ENCODE peak calls at places on chromosome 5, in eight cellular contexts. E, I, V, X, K, Y, P and U are unnamed samples. For H3K27me3, the result is how much of the 10 kb centered on the place peaks cover.

GRCh38 chr5:522899-523657 is 1.2 kb downstream of the SLC9A3 start:
- DNase-seq in P (no peak), K (no peak), X (no peak), E (no peak), V (no peak), I (peak), Y (peak), U (no peak)

GRCh38 chr5:176474476-176474875 is 26.3 kb downstream of the FAF2 start:
- DNase-seq in Y (no peak), V (peak), X (no peak), P (no peak), K (peak), I (no peak), E (no peak), U (no peak)

GRCh38 chr5:33230467-33231078 is 210.2 kb upstream of the TARS1 start:
- DNase-seq in Y (no peak), E (no peak), V (no peak), K (peak), I (no peak), X (no peak), P (no peak), U (no peak)

GRCh38 chr5:15835514-15835913 is 335.5 kb downstream of the FBXL7 start:
- DNase-seq in K (no peak), X (no peak), V (no peak), E (no peak), P (no peak), Y (no peak), I (no peak), U (no peak)

GRCh38 chr5:32051796-32052195 is 122.3 kb downstream of the GOLPH3 start:
- DNase-seq in K (no peak), Y (no peak), E (no peak), I (no peak), V (no peak), P (no peak), X (no peak), U (no peak)

GRCh38 chr5:132474881-132475511 is 15.6 kb downstream of the IRF1 start:
- DNase-seq in P (no peak), E (no peak), V (no peak), K (no peak), Y (peak), I (peak), X (no peak), U (no peak)

GRCh38 chr5:13898569-13898968 is 45.9 kb downstream of the DNAH5 start:
- DNase-seq in Y (no peak), V (no peak), E (no peak), I (no peak), P (no peak), X (no peak), K (no peak), U (no peak)

GRCh38 chr5:1402611-1403255 is 42.5 kb downstream of the SLC6A3 start:
- DNase-seq in E (no peak), P (no peak), X (no peak), V (no peak), I (no peak), Y (peak), K (no peak), U (no peak)

GRCh38 chr5:42943931-42944631 is 96.0 kb downstream of the ANXA2R start:
- DNase-seq in P (no peak), K (peak), E (no peak), Y (no peak), V (no peak), X (peak), I (no peak), U (no peak)

GRCh38 chr5:56211298-56211865 is 21.7 kb downstream of the ANKRD55 start:
- DNase-seq in P (no peak), X (peak), K (peak), I (no peak), Y (no peak), E (no peak), V (peak), U (no peak)

GRCh38 chr5:149375434-149375833 is 3.7 kb downstream of the IL17B start:
- DNase-seq in V (no peak), P (no peak), I (no peak), K (no peak), X (no peak), E (no peak), Y (no peak), U (no peak)

GRCh38 chr5:88288798-88289197 is 20.2 kb upstream of the TMEM161B start:
- DNase-seq in V (no peak), E (no peak), X (no peak), Y (no peak), P (no peak), K (no peak), I (no peak), U (no peak)

GRCh38 chr5:153831976-153832375 is 206.7 kb downstream of the FAM114A2 start:
- DNase-seq in E (no peak), K (peak), Y (no peak), I (peak), X (no peak), P (no peak), V (peak), U (no peak)

GRCh38 chr5:132822650-132823480 is 7.6 kb downstream of the SHROOM1 start:
- DNase-seq in V (no peak), X (no peak), P (peak), K (peak), E (no peak), Y (no peak), I (no peak), U (no peak)

GRCh38 chr5:31078931-31079330 is 114.6 kb upstream of the CDH6 start:
- DNase-seq in K (no peak), X (peak), P (no peak), E (no peak), V (no peak), Y (no peak), I (no peak), U (no peak)

GRCh38 chr5:93186031-93186682 is 394.9 kb downstream of the NR2F1-AS1 start:
- DNase-seq in E (no peak), P (no peak), K (peak), I (no peak), X (no peak), V (peak), Y (no peak), U (no peak)

GRCh38 chr5:149486726-149487635 is 64.3 kb downstream of the CSNK1A1 start:
- DNase-seq in P (no peak), Y (no peak), E (no peak), I (no peak), V (peak), X (no peak), K (peak), U (no peak)

DNA sequence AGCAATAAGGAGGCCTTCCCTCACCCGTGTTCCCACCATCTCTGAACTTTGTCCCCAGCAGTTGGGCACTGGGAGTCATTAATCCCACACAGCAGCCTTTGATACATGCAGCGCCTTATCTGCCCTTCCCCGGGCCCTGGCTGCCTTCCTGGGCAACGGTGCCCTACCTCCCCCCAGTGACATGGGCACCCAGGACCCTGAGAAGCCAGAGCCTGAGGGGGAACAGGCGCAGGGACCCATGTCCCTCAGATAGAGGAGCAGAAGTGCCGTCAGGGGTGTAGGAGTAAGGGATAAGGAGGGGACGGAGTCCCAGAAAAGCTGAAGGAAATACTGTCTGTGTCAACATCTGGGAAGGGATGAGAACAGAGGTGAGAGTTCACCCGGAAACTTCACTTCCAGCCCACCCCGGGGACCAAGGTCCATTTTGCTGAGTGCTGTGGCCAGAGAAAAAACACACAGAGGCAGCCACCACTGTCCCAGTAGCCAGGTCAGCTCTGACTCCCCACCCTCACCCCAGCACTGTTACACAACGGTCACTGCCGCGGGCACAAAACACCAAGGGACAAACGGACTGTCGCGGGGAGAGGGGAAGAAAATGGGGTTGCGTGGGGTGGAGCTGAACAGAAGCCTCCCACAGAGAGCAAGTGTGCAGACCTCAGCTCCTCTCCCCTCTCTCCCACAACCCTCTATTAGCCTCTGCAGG is 3.8 kb downstream of the PCDH1 start:
- DNase-seq in P (no peak), Y (peak), I (peak), K (no peak), V (no peak), E (no peak), X (no peak), U (no peak)
- H3K27me3 ChIP-seq in P (under half), Y (under half), I (under half), K (half or more), V (under half), E (under half), X (under half), U (under half)

DNA sequence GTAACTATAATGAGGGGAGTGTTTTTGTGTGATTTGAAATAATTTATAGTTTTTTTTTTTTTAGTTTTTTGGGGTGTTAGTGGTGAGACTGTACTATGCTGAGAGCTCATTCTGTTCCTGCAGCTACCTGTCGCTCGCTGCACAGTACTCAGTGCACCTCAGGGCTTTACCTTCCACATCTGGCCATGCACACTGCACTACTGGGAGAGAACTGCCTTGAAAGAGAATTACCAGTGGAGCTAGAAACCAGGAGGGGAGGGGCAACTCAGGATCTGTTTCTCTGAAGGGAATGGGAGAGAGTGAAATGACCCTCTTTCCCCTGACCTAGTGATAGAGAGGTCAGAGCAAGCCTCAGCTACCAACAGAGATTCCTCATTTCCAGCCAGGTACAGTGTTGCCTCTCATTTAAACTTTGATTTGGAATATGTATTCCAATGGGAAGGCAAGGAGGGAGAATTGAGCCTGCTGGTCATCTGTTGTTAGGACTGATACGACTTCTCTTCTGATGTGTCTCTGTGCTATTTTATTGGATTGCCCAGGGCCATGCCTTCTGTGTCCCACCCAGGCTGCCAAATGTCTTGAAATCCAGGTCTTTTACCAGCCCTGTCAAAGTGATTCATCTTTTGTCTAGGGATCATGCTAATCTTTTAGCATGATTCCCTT is 8.9 kb downstream of the ATG10 start:
- DNase-seq in I (no peak), X (no peak), K (no peak), V (no peak), P (no peak), E (no peak), Y (no peak), U (no peak)
- H3K4me3 ChIP-seq in I (no peak), X (no peak), K (no peak), V (no peak), P (no peak), E (no peak), Y (no peak), U (no peak)

GRCh38 chr5:135477594-135477993 is 25.4 kb upstream of the TIFAB start:
- DNase-seq in P (no peak), K (no peak), V (no peak), E (no peak), X (no peak), Y (no peak), I (no peak), U (no peak)

GRCh38 chr5:135481908-135482307 is 29.8 kb upstream of the TIFAB start:
- DNase-seq in I (no peak), P (no peak), K (no peak), V (no peak), E (no peak), X (no peak), Y (no peak), U (no peak)

GRCh38 chr5:135476615-135477493 is 24.7 kb upstream of the TIFAB start:
- DNase-seq in K (no peak), E (no peak), Y (no peak), X (no peak), P (no peak), V (no peak), I (no peak), U (no peak)

GRCh38 chr5:135481387-135481786 is 29.2 kb upstream of the TIFAB start:
- DNase-seq in X (no peak), P (no peak), I (no peak), K (no peak), Y (no peak), V (no peak), E (no peak), U (no peak)

GRCh38 chr5:135478938-135479337 is 26.8 kb upstream of the TIFAB start:
- DNase-seq in X (no peak), K (no peak), P (no peak), V (no peak), I (no peak), E (no peak), Y (no peak), U (no peak)
- H3K27me3 ChIP-seq in X (under half), K (half or more), P (under half), V (under half), I (under half), E (under half), Y (under half), U (under half)

DNA sequence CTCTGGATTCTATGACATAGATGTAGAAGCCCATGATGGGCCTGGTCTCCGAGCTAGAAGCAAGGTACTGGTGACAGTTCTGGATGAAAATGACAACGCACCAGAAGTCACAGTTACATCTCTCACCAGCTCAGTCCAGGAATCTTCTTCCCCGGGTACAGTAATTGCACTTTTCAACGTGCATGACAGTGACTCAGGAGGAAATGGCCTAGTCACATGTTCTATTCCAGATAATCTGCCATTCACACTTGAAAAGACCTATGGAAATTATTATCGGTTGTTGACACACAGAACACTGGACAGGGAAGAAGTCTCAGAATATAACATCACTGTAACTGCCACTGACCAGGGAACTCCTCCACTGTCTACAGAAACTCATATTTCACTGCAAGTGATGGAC is 1.3 kb downstream of the PCDHGA4 start:
- DNase-seq in X (no peak), I (no peak), Y (no peak), P (no peak), E (no peak), V (no peak), K (no peak), U (no peak)
- H3K4me3 ChIP-seq in X (no peak), I (no peak), Y (no peak), P (no peak), E (no peak), V (no peak), K (no peak), U (no peak)

GRCh38 chr5:6436715-6437340 is 11.8 kb upstream of the UBE2QL1 start:
- DNase-seq in I (no peak), E (no peak), K (no peak), X (no peak), Y (no peak), V (peak), P (no peak), U (no peak)

GRCh38 chr5:6432206-6432605 is 16.5 kb upstream of the UBE2QL1 start:
- DNase-seq in Y (no peak), V (no peak), K (no peak), I (no peak), X (no peak), E (no peak), P (no peak), U (no peak)

GRCh38 chr5:6434737-6435136 is 13.9 kb upstream of the UBE2QL1 start:
- DNase-seq in V (no peak), E (no peak), Y (no peak), X (no peak), P (no peak), I (no peak), K (no peak), U (no peak)

GRCh38 chr5:6431214-6432195 is 17.2 kb upstream of the UBE2QL1 start:
- DNase-seq in I (no peak), P (no peak), K (no peak), X (no peak), E (no peak), Y (no peak), V (no peak), U (no peak)

GRCh38 chr5:6435356-6435755 is 13.3 kb upstream of the UBE2QL1 start:
- DNase-seq in K (peak), P (no peak), X (no peak), Y (no peak), E (no peak), V (peak), I (peak), U (no peak)
- H3K27me3 ChIP-seq in K (under half), P (under half), X (under half), Y (under half), E (under half), V (under half), I (under half), U (under half)